ENCODE peak calls at places on chromosomes 7 and 10, in four cellular contexts. One of them, this sample, is unnamed.

GRCh38 chr7:24419070-24419469 is 135.1 kb downstream of the NPY start:
- DNase-seq in K562: peak; percentile 34
- DNase-seq in HCT116: peak; percentile 21
- DNase-seq in HepG2: no peak
- DNase-seq in this sample: no peak

GRCh38 chr7:51539840-51540239 is 223.2 kb upstream of the COBL start:
- DNase-seq in HCT116: no peak
- DNase-seq in HepG2: no peak
- DNase-seq in K562: no peak
- DNase-seq in this sample: no peak

GRCh38 chr10:11604742-11605650 is 6.5 kb downstream of the USP6NL start:
- DNase-seq in K562: no peak
- DNase-seq in HepG2: no peak
- DNase-seq in HCT116: no peak
- DNase-seq in this sample: no peak

GRCh38 chr10:77392851-77393250 is 244.8 kb downstream of the KCNMA1 start:
- DNase-seq in K562: no peak
- DNase-seq in HepG2: no peak
- DNase-seq in HCT116: peak; percentile 50
- DNase-seq in this sample: peak; percentile 98

GRCh38 chr10:45181483-45181882 is 133.9 kb downstream of the OR13A1 start:
- DNase-seq in HepG2: no peak
- DNase-seq in K562: no peak
- DNase-seq in HCT116: no peak
- DNase-seq in this sample: no peak

GRCh38 chr10:49117366-49117905 is 2.1 kb upstream of the VSTM4 start:
- DNase-seq in HepG2: no peak
- DNase-seq in K562: no peak
- DNase-seq in HCT116: no peak
- DNase-seq in this sample: no peak

GRCh38 chr7:30511973-30512662 is 7.5 kb upstream of the GGCT start:
- DNase-seq in HCT116: no peak
- DNase-seq in HepG2: no peak
- DNase-seq in K562: no peak
- DNase-seq in this sample: no peak

GRCh38 chr7:20393021-20394015 is 62.6 kb downstream of the ITGB8 start:
- DNase-seq in K562: no peak
- DNase-seq in HepG2: no peak
- DNase-seq in HCT116: no peak
- DNase-seq in this sample: no peak

GRCh38 chr7:143884978-143885559 is 16.9 kb downstream of the TCAF1 start:
- DNase-seq in K562: peak; percentile 95
- DNase-seq in HepG2: no peak
- DNase-seq in HCT116: no peak
- DNase-seq in this sample: no peak

GRCh38 chr10:89163265-89163995 is 43.7 kb downstream of the CH25H start:
- DNase-seq in HepG2: no peak
- DNase-seq in K562: no peak
- DNase-seq in HCT116: no peak
- DNase-seq in this sample: no peak

GRCh38 chr7:130667593-130668257 is 823 bp downstream of the COPG2 start:
- DNase-seq in K562: peak; percentile 21
- DNase-seq in HepG2: no peak
- DNase-seq in HCT116: no peak
- DNase-seq in this sample: no peak

GRCh38 chr7:21922605-21923004 is 23.1 kb downstream of the CDCA7L start:
- DNase-seq in K562: no peak
- DNase-seq in HCT116: no peak
- DNase-seq in HepG2: no peak
- DNase-seq in this sample: no peak

GRCh38 chr7:99460651-99461050 is 5.3 kb downstream of the ATP5MF start:
- DNase-seq in K562: no peak
- DNase-seq in HepG2: no peak
- DNase-seq in HCT116: no peak
- DNase-seq in this sample: no peak

GRCh38 chr10:114694735-114695134 is 36.7 kb upstream of the ABLIM1 start:
- DNase-seq in K562: peak; percentile 38
- DNase-seq in HCT116: peak; percentile 61
- DNase-seq in HepG2: peak; percentile 35
- DNase-seq in this sample: no peak

GRCh38 chr7:157692156-157693011 is 355.6 kb downstream of the DNAJB6 start:
- DNase-seq in HepG2: no peak
- DNase-seq in K562: no peak
- DNase-seq in HCT116: no peak
- DNase-seq in this sample: no peak

GRCh38 chr10:133324198-133324792 is 12.4 kb downstream of the CALY start:
- DNase-seq in HCT116: no peak
- DNase-seq in K562: peak; percentile 75
- DNase-seq in HepG2: peak; percentile 62
- DNase-seq in this sample: no peak

GRCh38 chr10:86401588-86402282 is 35.1 kb upstream of the GRID1 start:
- DNase-seq in HepG2: no peak
- DNase-seq in HCT116: no peak
- DNase-seq in K562: no peak
- DNase-seq in this sample: no peak
- H3K4me3 ChIP-seq in HepG2: peak overlapping the region; percentile 88
- H3K4me3 ChIP-seq in HCT116: peak overlapping the region; percentile 64
- H3K4me3 ChIP-seq in K562: no peak overlapping the region
- H3K4me3 ChIP-seq in this sample: peak overlapping the region; percentile 80

GRCh38 chr7:55534262-55534915 is 37.9 kb downstream of the VOPP1 start:
- DNase-seq in HCT116: no peak
- DNase-seq in K562: no peak
- DNase-seq in HepG2: peak; percentile 30
- DNase-seq in this sample: no peak
- TF ChIP-seq TCF7L2 in HCT116: no peak
- TF ChIP-seq TCF7L2 in K562: no peak
- TF ChIP-seq TCF7L2 in HepG2: no peak
- TF ChIP-seq TCF7L2 in this sample: no peak

DNA sequence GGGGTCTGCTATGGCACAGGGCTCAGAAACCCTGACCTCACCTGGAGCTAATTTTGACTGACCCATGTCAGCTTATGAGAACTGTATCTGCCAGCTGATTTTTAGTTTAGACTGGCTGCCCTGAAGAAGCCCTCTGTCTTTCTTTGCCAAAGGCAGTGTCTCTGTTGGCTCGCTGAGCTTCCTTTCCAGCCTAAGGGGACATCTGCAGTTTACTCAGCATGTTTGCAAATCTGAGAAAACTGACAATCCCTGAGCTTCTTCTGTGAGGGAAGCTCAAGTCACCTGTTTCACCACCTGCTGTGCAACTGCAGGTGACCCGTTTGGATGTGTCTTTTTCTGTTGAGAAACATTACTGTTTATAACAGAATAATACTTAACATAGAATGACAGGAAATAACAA is 45.9 kb downstream of the PRKAR2B start:
- DNase-seq in HepG2: no peak
- DNase-seq in HCT116: no peak
- DNase-seq in K562: no peak
- DNase-seq in this sample: no peak
- H3K4me3 ChIP-seq in HepG2: no peak overlapping the region
- H3K4me3 ChIP-seq in HCT116: no peak overlapping the region
- H3K4me3 ChIP-seq in K562: no peak overlapping the region
- H3K4me3 ChIP-seq in this sample: no peak overlapping the region

GRCh38 chr10:123862421-123863188 is 29.0 kb downstream of the CPXM2 start:
- DNase-seq in HepG2: no peak
- DNase-seq in K562: no peak
- DNase-seq in HCT116: no peak
- DNase-seq in this sample: no peak
- TF ChIP-seq TCF7L2 in HepG2: no peak
- TF ChIP-seq TCF7L2 in K562: no peak
- TF ChIP-seq TCF7L2 in HCT116: no peak
- TF ChIP-seq TCF7L2 in this sample: no peak